ENCODE peak calls at places on chromosomes 16 and 17, in four cellular contexts. Z, U, V and O are unnamed samples.
A peak's percentile ranks its signal among the peaks of the same experiment; 100 is the strongest.

GRCh38 chr17:63082273-63082861 is 116.3 kb downstream of the TANC2 start:
- DNase-seq in Z (no peak), U (no peak), V (no peak), O (no peak)

GRCh38 chr16:12459401-12459791 is 344.3 kb downstream of the CPPED1 start:
- DNase-seq in Z (peak; percentile 26), U (no peak), V (no peak), O (peak; percentile 26)

GRCh38 chr16:30005341-30006094 is 5.3 kb downstream of the DOC2A start:
- DNase-seq in Z (no peak), U (no peak), V (peak; percentile 87), O (peak; percentile 84)

GRCh38 chr17:35467824-35468223 is 19.3 kb upstream of the SLFN13 start:
- DNase-seq in Z (no peak), U (no peak), V (no peak), O (no peak)

GRCh38 chr16:56889206-56889605 is 24.2 kb downstream of the SLC12A3 start:
- DNase-seq in Z (no peak), U (no peak), V (no peak), O (no peak)

GRCh38 chr17:4988168-4988567 is 693 bp upstream of the CAMTA2 start:
- DNase-seq in Z (peak; percentile 31), U (no peak), V (no peak), O (peak; percentile 46)

GRCh38 chr17:70144260-70144846 is 25.0 kb upstream of the KCNJ2 start:
- DNase-seq in Z (no peak), U (no peak), V (no peak), O (no peak)

GRCh38 chr16:15650698-15651161 is 685 bp downstream of the NDE1 start:
- DNase-seq in Z (no peak), U (no peak), V (peak; percentile 74), O (peak; percentile 67)

GRCh38 chr16:48535831-48536599 is 74.0 kb downstream of the N4BP1 start:
- DNase-seq in Z (peak; percentile 78), U (no peak), V (peak; percentile 85), O (peak; percentile 75)

GRCh38 chr17:61208301-61209098 is 191.1 kb upstream of the TBX2 start:
- DNase-seq in Z (no peak), U (no peak), V (no peak), O (no peak)

GRCh38 chr17:34827008-34827407 is 134.3 kb downstream of the CCT6B start:
- DNase-seq in Z (no peak), U (no peak), V (no peak), O (no peak)

GRCh38 chr17:33778505-33779398 is 476.3 kb upstream of the CCL2 start:
- DNase-seq in Z (peak; percentile 23), U (peak; percentile 3), V (peak; percentile 52), O (peak; percentile 62)

GRCh38 chr17:7383742-7384488 is 3.0 kb downstream of the TNK1 start:
- DNase-seq in Z (no peak), U (no peak), V (peak; percentile 94), O (peak; percentile 95)

GRCh38 chr16:11107781-11108465 is 148.1 kb downstream of the SOCS1 start:
- DNase-seq in Z (no peak), U (no peak), V (no peak), O (no peak)

GRCh38 chr17:80129006-80129565 is 17.8 kb downstream of the EIF4A3 start:
- DNase-seq in Z (no peak), U (no peak), V (no peak), O (no peak)

DNA sequence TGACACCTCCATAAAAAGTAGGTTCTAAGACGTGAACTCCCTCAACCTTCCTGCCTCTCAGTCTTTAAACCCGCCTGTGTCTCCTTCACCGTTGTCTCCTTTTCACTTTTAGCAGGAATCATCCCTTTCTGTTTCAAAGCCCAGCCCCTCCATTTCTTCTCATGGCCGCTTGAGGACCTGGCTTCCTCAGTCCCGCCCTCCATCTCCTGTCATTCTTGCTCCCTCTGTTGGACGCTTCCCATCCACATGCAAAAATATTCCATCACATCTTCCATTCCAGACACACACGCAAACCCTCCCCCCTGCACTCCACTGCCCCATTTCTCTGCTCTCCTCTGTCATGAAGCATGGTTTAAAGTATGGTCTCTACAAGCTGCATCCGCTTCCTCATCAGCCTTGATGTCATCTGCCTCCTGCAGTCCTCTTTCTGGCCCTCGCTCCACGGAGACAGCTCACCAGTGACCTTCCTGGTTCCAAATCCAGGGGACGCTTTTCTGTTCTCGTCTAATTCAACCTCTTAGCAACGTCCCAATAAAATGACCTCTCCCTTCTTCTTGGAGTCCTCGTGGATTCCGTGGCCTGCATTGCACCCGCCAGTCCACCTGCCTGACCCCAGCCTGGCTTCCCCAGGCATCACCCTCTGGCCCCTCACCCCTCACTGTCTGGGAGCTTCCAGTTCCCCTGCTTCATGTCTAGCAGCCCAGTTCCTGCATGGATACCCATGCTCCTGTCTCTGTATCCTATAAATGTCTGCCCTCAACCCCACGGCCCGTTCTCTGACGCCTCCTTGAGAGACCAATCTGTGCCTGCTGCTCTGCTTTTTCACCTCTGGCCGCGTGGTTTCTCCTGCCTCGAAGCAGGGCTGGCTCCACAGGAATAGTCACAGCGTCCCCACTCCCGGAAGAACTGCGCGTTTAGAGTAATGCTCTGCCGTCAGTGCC is 26.2 kb downstream of the ANKRD40 start:
- DNase-seq in Z (no peak), U (no peak), V (peak; percentile 42), O (no peak)
- TF ChIP-seq CTCF in Z (peak; percentile 29), U (peak; percentile 51), V (no peak), O (no peak)

GRCh38 chr16:81705261-81705660 is 73.8 kb upstream of the PLCG2 start:
- DNase-seq in Z (no peak), U (no peak), V (no peak), O (no peak)
- TF ChIP-seq CTCF in Z (no peak), U (no peak), V (no peak), O (no peak)

GRCh38 chr17:43840814-43841213 is 6.2 kb upstream of the CD300LG start:
- DNase-seq in Z (no peak), U (no peak), V (no peak), O (no peak)
- TF ChIP-seq CTCF in Z (no peak), U (peak; percentile 52), V (no peak), O (no peak)

GRCh38 chr16:50644730-50645129 is 36.4 kb downstream of the SNX20 start:
- DNase-seq in Z (no peak), U (peak; percentile 31), V (peak; percentile 73), O (peak; percentile 58)
- TF ChIP-seq CTCF in Z (no peak), U (peak; percentile 63), V (peak; percentile 50), O (peak; percentile 25)

GRCh38 chr17:65936013-65936412 is 255.9 kb downstream of the CEP112 start:
- DNase-seq in Z (no peak), U (no peak), V (no peak), O (no peak)

GRCh38 chr17:65942592-65942991 is 249.3 kb downstream of the CEP112 start:
- DNase-seq in Z (no peak), U (no peak), V (no peak), O (no peak)

GRCh38 chr17:65941500-65941899 is 250.4 kb downstream of the CEP112 start:
- DNase-seq in Z (no peak), U (no peak), V (no peak), O (no peak)
- TF ChIP-seq CTCF in Z (no peak), U (no peak), V (no peak), O (no peak)

DNA sequence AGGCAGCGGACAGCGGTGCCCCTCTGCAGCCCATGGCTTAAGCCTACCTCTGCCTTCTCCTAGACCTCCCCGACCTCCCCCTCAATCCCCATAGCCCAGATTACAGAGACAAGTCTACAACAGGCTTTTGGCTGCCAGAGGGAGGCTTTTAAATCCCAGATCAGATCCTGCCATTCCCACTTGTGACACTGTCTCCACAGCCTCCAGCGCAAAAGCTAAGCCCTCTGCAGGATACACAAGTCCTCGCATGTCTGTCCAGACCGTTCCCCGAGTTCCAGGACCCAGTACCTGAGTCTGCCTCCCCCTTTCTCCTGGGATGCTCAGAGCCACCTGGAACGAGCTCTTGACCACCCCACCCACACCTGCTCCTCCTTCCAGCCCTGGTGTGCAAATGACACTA is 31.2 kb downstream of the VAC14 start:
- DNase-seq in Z (no peak), U (no peak), V (no peak), O (no peak)
- TF ChIP-seq CTCF in Z (no peak), U (no peak), V (no peak), O (no peak)

GRCh38 chr16:23027386-23027785 is 121.9 kb downstream of the USP31 start:
- DNase-seq in Z (no peak), U (no peak), V (no peak), O (no peak)

GRCh38 chr16:23031508-23032098 is 117.6 kb downstream of the USP31 start:
- DNase-seq in Z (no peak), U (no peak), V (no peak), O (no peak)

GRCh38 chr16:23025692-23026305 is 123.5 kb downstream of the USP31 start:
- DNase-seq in Z (no peak), U (no peak), V (no peak), O (no peak)

GRCh38 chr16:23026777-23027362 is 122.4 kb downstream of the USP31 start:
- DNase-seq in Z (no peak), U (no peak), V (no peak), O (no peak)

DNA sequence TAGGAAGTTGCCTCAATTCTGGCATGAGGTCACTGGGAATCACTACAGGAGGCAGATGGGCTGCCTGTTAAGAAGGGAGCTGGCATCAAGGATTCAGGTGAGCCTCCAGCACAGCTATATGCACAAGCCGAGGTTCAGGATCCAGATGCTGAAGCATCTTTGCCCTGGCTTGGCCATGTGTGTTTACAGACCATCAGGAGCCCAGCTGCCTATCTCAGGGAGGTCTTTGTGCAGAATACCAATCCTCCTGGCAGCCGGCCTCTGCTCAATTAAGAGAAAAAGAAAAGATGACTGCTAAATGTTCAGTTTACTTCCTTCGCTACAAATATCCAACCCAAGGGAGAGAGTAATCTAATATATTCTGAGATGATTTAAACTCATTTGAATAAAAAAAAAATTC is 119.3 kb downstream of the USP31 start:
- DNase-seq in Z (no peak), U (no peak), V (no peak), O (no peak)
- TF ChIP-seq CTCF in Z (no peak), U (no peak), V (no peak), O (no peak)

GRCh38 chr16:88549671-88550643 is 20.2 kb upstream of the ZC3H18 start:
- DNase-seq in Z (no peak), U (no peak), V (no peak), O (no peak)
- TF ChIP-seq CTCF in Z (no peak), U (no peak), V (no peak), O (no peak)